ENCODE peak calls at places on chromosomes 6 and 20, in five cellular contexts. X is CD4-positive, alpha-beta memory T cell; Y is choroid plexus epithelial cell; D is uterus; R is left lung. K is an unnamed sample.

GRCh38 chr6:26075063-26075717 is 12.0 kb upstream of the HFE start:
- DNase-seq in X (no peak), Y (no peak), D (no peak), R (no peak), K (no peak)

GRCh38 chr6:151027936-151028838 is 162.7 kb downstream of the MTHFD1L start:
- DNase-seq in X (no peak), Y (no peak), D (no peak), R (no peak), K (no peak)

GRCh38 chr20:24955045-24955444 is 6.0 kb downstream of the CST7 start:
- DNase-seq in X (peak; percentile 37), Y (no peak), D (no peak), R (no peak), K (no peak)

GRCh38 chr6:149898966-149899365 is 1.1 kb upstream of the RAET1E start:
- DNase-seq in X (no peak), Y (no peak), D (no peak), R (no peak), K (no peak)

GRCh38 chr20:35954907-35955251 is 577 bp upstream of the SCAND1 start:
- DNase-seq in X (peak; percentile 68), Y (peak; percentile 53), D (no peak), R (no peak), K (peak; percentile 43)

GRCh38 chr6:67818322-67818721 is 816.8 kb upstream of the ADGRB3 start:
- DNase-seq in X (no peak), Y (no peak), D (no peak), R (no peak), K (no peak)

GRCh38 chr6:80767808-80768207 is 661.3 kb downstream of the BCKDHB start:
- DNase-seq in X (no peak), Y (peak; percentile 81), D (peak; percentile 16), R (no peak), K (peak; percentile 92)

GRCh38 chr6:3796396-3796795 is 44.9 kb upstream of the PXDC1 start:
- DNase-seq in X (no peak), Y (no peak), D (peak; percentile 53), R (no peak), K (no peak)

GRCh38 chr20:59120491-59120890 is 43.1 kb upstream of the ZNF831 start:
- DNase-seq in X (peak; percentile 66), Y (no peak), D (no peak), R (no peak), K (no peak)

GRCh38 chr20:22861231-22861980 is 173.7 kb upstream of the SSTR4 start:
- DNase-seq in X (no peak), Y (peak; percentile 46), D (no peak), R (no peak), K (peak; percentile 12)

GRCh38 chr6:43724914-43725642 is 37.5 kb upstream of the MRPS18A start:
- DNase-seq in X (peak; percentile 79), Y (peak; percentile 97), D (peak; percentile 58), R (peak; percentile 97), K (peak; percentile 95)

GRCh38 chr6:51678274-51678673 is 409.1 kb downstream of the PKHD1 start:
- DNase-seq in X (no peak), Y (no peak), D (no peak), R (no peak), K (no peak)

GRCh38 chr6:80132942-80133517 is 26.6 kb downstream of the BCKDHB start:
- DNase-seq in X (peak; percentile 8), Y (peak; percentile 90), D (peak; percentile 46), R (no peak), K (peak; percentile 73)

GRCh38 chr20:10536531-10536930 is 101.4 kb downstream of the SLX4IP start:
- DNase-seq in X (peak; percentile 10), Y (peak; percentile 61), D (no peak), R (no peak), K (peak; percentile 18)

GRCh38 chr6:124999105-124999764 is 37.0 kb downstream of the RNF217 start:
- DNase-seq in X (no peak), Y (no peak), D (no peak), R (no peak), K (no peak)

GRCh38 chr20:17357238-17357637 is 130.4 kb downstream of the PCSK2 start:
- DNase-seq in X (no peak), Y (no peak), D (no peak), R (no peak), K (no peak)

GRCh38 chr20:607476-607875 is 2.6 kb downstream of the TCF15 start:
- DNase-seq in X (no peak), Y (no peak), D (no peak), R (no peak), K (no peak)

GRCh38 chr20:50111120-50111828 is 1.7 kb downstream of the UBE2V1 start:
- DNase-seq in X (no peak), Y (peak; percentile 62), D (no peak), R (no peak), K (peak; percentile 44)

GRCh38 chr6:150016324-150017185 is 8.8 kb downstream of the RAET1L start:
- DNase-seq in X (peak; percentile 72), Y (peak; percentile 70), D (peak; percentile 51), R (no peak), K (peak; percentile 67)

GRCh38 chr20:3805594-3806264 is 9.6 kb downstream of the CDC25B start:
- DNase-seq in X (no peak), Y (peak; percentile 72), D (no peak), R (no peak), K (peak; percentile 72)

GRCh38 chr6:142474446-142475289 is 172.9 kb downstream of the ADGRG6 start:
- DNase-seq in X (peak; percentile 42), Y (peak; percentile 76), D (no peak), R (no peak), K (peak; percentile 61)

GRCh38 chr6:163806761-163807499 is 392.4 kb downstream of the QKI start:
- DNase-seq in X (no peak), Y (peak; percentile 23), D (no peak), R (peak; percentile 59), K (peak; percentile 44)

GRCh38 chr6:107554918-107555317 is 65.0 kb downstream of the SOBP start:
- DNase-seq in X (no peak), Y (no peak), D (no peak), R (no peak), K (no peak)

GRCh38 chr6:90175627-90176538 is 120.8 kb downstream of the BACH2 start:
- DNase-seq in X (peak; percentile 31), Y (no peak), D (no peak), R (no peak), K (no peak)

GRCh38 chr20:23125625-23126191 is 39.6 kb upstream of the CD93 start:
- DNase-seq in X (no peak), Y (peak; percentile 96), D (no peak), R (peak; percentile 87), K (peak; percentile 80)

DNA sequence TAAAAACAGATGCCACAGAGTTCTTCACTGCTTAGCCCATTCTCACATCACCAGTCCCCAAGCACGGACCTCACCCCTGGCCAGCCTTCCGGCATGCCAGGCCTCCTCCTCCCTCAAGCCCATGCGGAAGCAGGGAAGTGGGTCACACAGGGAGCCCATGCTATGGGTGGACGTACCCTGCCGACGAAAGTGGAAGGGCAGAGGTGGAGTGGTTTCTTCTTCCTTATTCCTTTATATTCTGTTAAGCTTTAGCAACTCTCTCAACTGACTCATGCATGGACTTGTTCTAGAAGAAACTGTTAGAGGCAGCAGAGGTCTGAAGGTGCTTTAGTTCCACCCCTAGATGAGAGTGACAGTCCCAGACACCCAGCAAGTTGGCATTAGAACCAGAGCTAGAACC is 118.6 kb downstream of the LY86 start:
- DNase-seq in X (no peak), Y (no peak), D (no peak), R (no peak), K (no peak)
- H3K4me3 ChIP-seq in X (no peak overlapping the region), Y (no peak overlapping the region), D (no peak overlapping the region), R (no peak overlapping the region), K (no peak overlapping the region)

GRCh38 chr20:63856111-63856511 is 5.2 kb upstream of the ABHD16B start:
- DNase-seq in X (no peak), Y (no peak), D (no peak), R (no peak), K (no peak)

GRCh38 chr20:63857751-63858392 is 3.4 kb upstream of the ABHD16B start:
- DNase-seq in X (no peak), Y (peak; percentile 76), D (no peak), R (no peak), K (no peak)

GRCh38 chr20:63860325-63861051 is 810 bp upstream of the ABHD16B start:
- DNase-seq in X (no peak), Y (no peak), D (no peak), R (peak; percentile 87), K (no peak)

GRCh38 chr20:63859166-63859699 is 2.1 kb upstream of the ABHD16B start:
- DNase-seq in X (no peak), Y (no peak), D (no peak), R (no peak), K (no peak)

DNA sequence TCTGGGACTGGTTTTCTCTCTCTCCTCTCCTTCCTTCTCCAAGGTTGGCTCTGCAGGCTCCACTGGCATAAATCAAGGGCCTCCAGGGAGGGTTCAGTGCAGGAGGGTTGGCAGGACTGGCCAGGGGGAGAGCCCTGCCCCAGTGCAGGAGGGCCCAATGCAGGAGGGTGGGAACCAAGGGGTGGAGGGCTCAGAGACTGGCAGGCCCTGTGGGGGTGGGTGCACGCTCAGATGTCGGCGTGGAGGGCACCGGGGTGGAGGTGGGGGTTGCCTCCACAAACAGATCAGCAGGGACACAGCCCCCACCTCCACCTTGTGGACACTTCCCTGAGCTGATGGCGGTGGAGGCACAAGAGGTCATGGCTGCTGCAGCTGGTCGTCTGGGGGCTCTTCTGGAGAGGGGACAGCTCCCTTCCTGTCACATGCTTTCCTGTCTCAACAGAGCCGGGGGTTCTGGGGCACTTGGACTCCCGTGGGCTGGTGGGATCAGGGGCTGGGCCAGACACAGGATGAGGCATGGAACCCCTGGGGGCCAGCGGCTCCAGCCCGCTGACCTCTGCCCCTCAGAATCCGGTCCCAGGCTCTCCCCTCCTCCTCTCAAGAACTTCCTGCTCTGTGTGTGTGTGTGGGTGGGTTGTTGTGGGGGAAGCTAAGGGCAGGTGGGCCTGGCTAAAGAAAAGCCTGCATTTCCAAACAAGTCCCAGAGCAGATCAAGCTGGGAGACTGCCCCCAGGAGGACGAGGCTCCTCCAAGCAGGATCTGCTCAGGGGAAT is 2.7 kb upstream of the ABHD16B start:
- DNase-seq in X (no peak), Y (peak; percentile 94), D (no peak), R (peak; percentile 74), K (no peak)
- H3K4me3 ChIP-seq in X (no peak overlapping the region), Y (peak overlapping the region; percentile 8), D (no peak overlapping the region), R (no peak overlapping the region), K (no peak overlapping the region)

GRCh38 chr6:137001977-137002302 is 42.8 kb downstream of the IL20RA start:
- DNase-seq in X (no peak), Y (no peak), D (no peak), R (no peak), K (no peak)
- H3K4me3 ChIP-seq in X (no peak overlapping the region), Y (no peak overlapping the region), D (no peak overlapping the region), R (no peak overlapping the region), K (no peak overlapping the region)

DNA sequence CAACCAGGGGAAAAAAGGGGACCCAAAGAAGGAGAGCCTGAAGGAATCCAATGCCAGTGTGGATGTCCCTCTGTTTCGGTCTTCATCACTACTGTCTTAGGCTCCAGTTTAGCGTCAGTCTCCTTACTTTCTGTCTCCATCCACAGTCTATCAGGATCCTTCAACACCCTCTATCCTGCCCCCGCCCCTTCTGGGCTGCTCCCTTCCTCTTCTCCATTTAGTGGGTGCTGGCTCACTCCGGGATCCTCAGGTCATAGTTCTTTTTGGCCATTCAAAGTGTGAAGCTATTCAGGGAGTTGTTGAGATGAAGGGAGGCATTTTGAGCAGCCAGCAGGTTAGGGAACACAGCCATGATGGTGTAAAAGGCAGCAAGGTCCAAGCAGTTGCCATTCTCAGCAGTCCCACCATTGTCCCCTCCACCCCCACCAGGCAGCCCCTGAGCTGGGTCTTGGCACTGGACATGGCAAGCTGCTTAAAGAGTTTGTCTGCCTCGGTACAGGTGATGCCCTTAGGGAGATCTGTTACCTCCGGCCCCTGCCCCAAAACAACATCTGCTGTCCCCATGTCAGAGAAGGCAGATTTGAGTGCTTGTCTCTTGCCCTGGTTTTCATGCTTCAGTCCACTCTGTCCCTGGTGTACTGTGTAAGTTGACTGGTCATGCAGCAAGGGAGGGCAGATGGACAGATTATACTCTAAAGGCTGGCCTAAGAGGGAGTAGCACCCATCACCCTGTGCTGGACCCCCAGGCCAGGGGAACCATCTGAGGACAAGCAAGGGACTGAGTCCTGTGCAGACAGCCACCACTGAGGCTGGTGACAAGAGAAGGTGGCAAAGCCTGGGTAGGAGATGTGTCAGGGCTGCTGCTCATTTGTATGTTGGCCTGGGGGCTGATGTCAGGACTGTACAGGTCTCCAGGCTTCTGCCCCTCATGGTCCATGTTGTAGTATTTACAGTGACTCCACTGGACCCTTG is 842.0 kb downstream of the HACE1 start:
- DNase-seq in X (no peak), Y (no peak), D (no peak), R (peak; percentile 13), K (no peak)
- H3K4me3 ChIP-seq in X (no peak overlapping the region), Y (no peak overlapping the region), D (no peak overlapping the region), R (no peak overlapping the region), K (no peak overlapping the region)

K was measured in AG10803.